ENCODE peak calls at places on chromosomes 2 and 18, in eight cellular contexts. P is aorta, A is GM23338, R is cardiac muscle cell, O is adrenal gland, N is suprapubic skin, J is heart right ventricle, E is mammary epithelial cell. X is an unnamed sample. For H3K4me1 and H3K27me3, the result is how much of the 10 kb centered on the place peaks cover.

GRCh38 chr18:8423051-8423558 is 186.1 kb upstream of the RAB12 start:
- DNase-seq in P (no peak), R (no peak), E (peak), N (no peak), J (no peak), O (peak), A (no peak), X (no peak)

GRCh38 chr2:239751719-239752355 is 273.3 kb downstream of the NDUFA10 start:
- DNase-seq in E (no peak), O (peak), J (peak), P (peak), A (no peak), N (no peak), R (no peak), X (peak)

GRCh38 chr2:164675698-164676097 is 54.4 kb upstream of the GRB14 start:
- DNase-seq in P (no peak), E (no peak), N (no peak), A (no peak), R (peak), J (peak), O (no peak), X (no peak)

GRCh38 chr2:25912851-25913695 is 34.8 kb upstream of the ASXL2 start:
- DNase-seq in E (peak), J (no peak), N (no peak), O (no peak), P (no peak), R (peak), A (peak), X (no peak)

GRCh38 chr2:31388736-31389135 is 25.8 kb downstream of the XDH start:
- DNase-seq in E (no peak), A (no peak), O (no peak), P (no peak), J (no peak), N (no peak), R (no peak), X (no peak)

GRCh38 chr2:191218292-191218898 is 26.8 kb upstream of the MYO1B start:
- DNase-seq in E (peak), P (no peak), J (peak), O (no peak), N (no peak), A (peak), R (peak), X (no peak)

GRCh38 chr2:8580316-8581047 is 101.4 kb upstream of the ID2 start:
- DNase-seq in R (no peak), A (no peak), O (no peak), N (peak), J (no peak), E (no peak), P (no peak), X (no peak)

GRCh38 chr2:200469708-200470600 is 39.9 kb downstream of the KCTD18 start:
- DNase-seq in E (no peak), O (no peak), A (no peak), P (no peak), J (peak), R (no peak), N (no peak), X (peak)

GRCh38 chr2:29844713-29845320 is 76.6 kb downstream of the ALK start:
- DNase-seq in J (no peak), P (no peak), N (no peak), O (no peak), E (no peak), R (no peak), A (no peak), X (no peak)

GRCh38 chr2:68643011-68643873 is at the start of gene PROKR1:
- DNase-seq in R (peak), N (no peak), J (no peak), O (peak), P (peak), E (peak), A (peak), X (peak)

GRCh38 chr2:30410217-30410616 is 36.8 kb upstream of the LCLAT1 start:
- DNase-seq in E (peak), A (no peak), J (no peak), R (no peak), O (no peak), P (no peak), N (no peak), X (no peak)

GRCh38 chr2:212811036-212811805 is 272.6 kb upstream of the ERBB4 start:
- DNase-seq in E (peak), A (no peak), J (no peak), R (no peak), O (no peak), N (no peak), P (no peak), X (no peak)

GRCh38 chr18:63147973-63148372 is 171.6 kb downstream of the BCL2 start:
- DNase-seq in E (no peak), P (no peak), N (no peak), R (no peak), A (no peak), J (no peak), O (no peak), X (no peak)

GRCh38 chr2:241111443-241111810 is 9.3 kb upstream of the MTERF4 start:
- DNase-seq in O (no peak), N (peak), P (no peak), E (no peak), R (no peak), A (no peak), J (no peak), X (no peak)

GRCh38 chr18:64032312-64032711 is 62.4 kb downstream of the SERPINB8 start:
- DNase-seq in A (no peak), P (no peak), R (peak), J (no peak), O (no peak), E (no peak), N (no peak), X (no peak)

GRCh38 chr2:223933098-223933800 is 11.9 kb downstream of the WDFY1 start:
- DNase-seq in A (no peak), N (no peak), O (no peak), R (no peak), J (no peak), E (no peak), P (no peak), X (no peak)

GRCh38 chr2:174575124-174575776 is 22.4 kb downstream of the WIPF1 start:
- DNase-seq in P (no peak), A (no peak), O (no peak), E (no peak), N (no peak), J (no peak), R (no peak), X (no peak)

GRCh38 chr2:42835577-42836371 is 43.4 kb upstream of the HAAO start:
- DNase-seq in J (no peak), E (peak), A (no peak), N (peak), R (no peak), P (no peak), O (no peak), X (no peak)

GRCh38 chr2:8002765-8003393 is 679.0 kb upstream of the ID2 start:
- DNase-seq in N (no peak), R (no peak), P (no peak), O (no peak), E (no peak), A (no peak), J (no peak), X (no peak)

GRCh38 chr2:236813806-236814205 is 244.2 kb downstream of the ACKR3 start:
- DNase-seq in J (no peak), A (no peak), O (no peak), N (no peak), R (no peak), P (no peak), E (no peak), X (no peak)

GRCh38 chr2:176531608-176532007 is 262.4 kb downstream of the MTX2 start:
- DNase-seq in R (peak), O (no peak), A (no peak), N (no peak), J (no peak), E (no peak), P (no peak), X (no peak)

GRCh38 chr2:28401411-28401810 is 8.8 kb downstream of the FOSL2 start:
- DNase-seq in N (no peak), P (peak), O (peak), A (no peak), R (no peak), J (no peak), E (no peak), X (no peak)

GRCh38 chr2:216687646-216688045 is 7.7 kb downstream of the IGFBP5 start:
- DNase-seq in J (no peak), P (peak), E (no peak), N (no peak), R (peak), O (no peak), A (peak), X (no peak)

GRCh38 chr18:27605107-27605834 is 420.2 kb upstream of the CHST9 start:
- DNase-seq in P (no peak), O (peak), E (peak), N (no peak), R (peak), A (peak), J (peak), X (no peak)

GRCh38 chr2:96832751-96833507 is 10.9 kb downstream of the ANKRD23 start:
- DNase-seq in J (peak), N (no peak), E (no peak), P (peak), A (peak), R (peak), O (peak), X (peak)

GRCh38 chr2:219285348-219285685 is 6.2 kb downstream of the DNAJB2 start:
- DNase-seq in E (no peak), O (no peak), A (no peak), P (no peak), R (no peak), N (no peak), J (no peak), X (no peak)

GRCh38 chr18:79490593-79491551 is 95.1 kb downstream of the NFATC1 start:
- DNase-seq in P (peak), E (no peak), N (peak), R (no peak), J (no peak), A (no peak), O (peak), X (peak)

GRCh38 chr18:80228051-80228848 is 19.1 kb downstream of the PARD6G start:
- DNase-seq in O (no peak), A (no peak), E (no peak), J (no peak), N (no peak), R (no peak), P (no peak), X (no peak)

GRCh38 chr2:259789-260331 is 4.0 kb downstream of the SH3YL1 start:
- DNase-seq in P (no peak), J (no peak), R (no peak), O (no peak), A (no peak), N (no peak), E (no peak), X (no peak)

GRCh38 chr2:16031055-16031847 is 90.9 kb downstream of the MYCN start:
- DNase-seq in E (no peak), R (peak), O (no peak), P (no peak), N (no peak), A (no peak), J (no peak), X (no peak)

GRCh38 chr2:69306612-69306896 is 80.5 kb downstream of the GFPT1 start:
- DNase-seq in O (no peak), J (no peak), E (no peak), N (no peak), R (no peak), P (peak), A (no peak), X (no peak)

GRCh38 chr2:85130407-85130806 is 2.8 kb upstream of the TCF7L1 start:
- DNase-seq in J (no peak), P (no peak), R (no peak), E (no peak), O (no peak), A (no peak), N (no peak), X (no peak)

GRCh38 chr2:85131116-85131515 is 2.1 kb upstream of the TCF7L1 start:
- DNase-seq in P (no peak), R (peak), J (peak), O (no peak), E (no peak), N (no peak), A (peak), X (no peak)

GRCh38 chr2:85132834-85133637 is at the start of gene TCF7L1:
- DNase-seq in P (peak), O (peak), A (peak), E (peak), R (peak), J (peak), N (peak), X (peak)

GRCh38 chr2:85133751-85134254 is 611 bp downstream of the TCF7L1 start:
- DNase-seq in E (peak), J (peak), R (peak), N (peak), O (peak), A (peak), P (peak), X (peak)

GRCh38 chr2:85132392-85132791 is 800 bp upstream of the TCF7L1 start:
- DNase-seq in N (no peak), P (peak), E (no peak), R (no peak), A (peak), O (no peak), J (peak), X (peak)
- H3K4me3 ChIP-seq in N (peak), P (peak), E (peak), R (peak), A (peak), O (no peak), J (peak), X (peak)

GRCh38 chr18:11504962-11505361 is 104.4 kb upstream of the SLC35G4 start:
- DNase-seq in N (no peak), P (no peak), O (no peak), J (no peak), E (no peak), R (peak), A (no peak), X (no peak)

GRCh38 chr18:11505993-11506392 is 103.4 kb upstream of the SLC35G4 start:
- DNase-seq in O (no peak), A (no peak), J (no peak), E (no peak), N (no peak), P (no peak), R (no peak), X (no peak)

GRCh38 chr18:11502368-11502767 is 107.0 kb upstream of the SLC35G4 start:
- DNase-seq in A (no peak), E (no peak), P (no peak), R (no peak), O (no peak), N (no peak), J (no peak), X (no peak)

GRCh38 chr18:11511434-11512095 is 97.8 kb upstream of the SLC35G4 start:
- DNase-seq in A (no peak), P (no peak), O (no peak), J (no peak), R (no peak), N (no peak), E (no peak), X (no peak)

DNA sequence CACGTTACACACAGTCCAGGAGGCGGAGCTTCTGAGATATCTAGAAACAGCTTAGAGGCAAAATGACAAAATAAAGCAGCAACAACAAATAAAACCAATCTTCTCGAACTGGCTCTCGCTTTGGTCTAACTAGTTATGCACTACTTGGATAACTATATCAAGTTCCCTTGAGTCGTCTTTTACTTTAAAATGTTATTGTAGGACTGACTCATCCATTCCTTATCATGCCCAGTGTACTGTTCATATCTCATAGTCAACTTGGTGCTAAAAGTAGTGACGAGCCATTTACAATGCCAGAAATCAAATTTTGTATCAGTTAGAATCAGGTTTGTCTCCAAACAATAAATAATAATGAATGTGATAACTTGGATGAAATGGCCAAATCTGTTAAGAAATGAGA is 102.5 kb upstream of the SLC35G4 start:
- DNase-seq in O (no peak), P (no peak), N (no peak), R (no peak), A (no peak), E (no peak), J (no peak), X (no peak)
- H3K4me1 ChIP-seq in O (under half), P (under half), N (under half), R (under half), A (under half), E (under half), J (under half), X (under half)

GRCh38 chr2:134736167-134736885 is 17.5 kb upstream of the TMEM163 start:
- DNase-seq in J (no peak), O (no peak), R (no peak), P (no peak), E (peak), N (no peak), A (peak), X (no peak)
- H3K27me3 ChIP-seq in J (under half), O (under half), R (under half), P (under half), E (under half), N (under half), A (under half), X (under half)

GRCh38 chr18:23377669-23378469 is 75.2 kb upstream of the RIOK3 start:
- DNase-seq in P (no peak), O (no peak), E (peak), R (no peak), J (no peak), N (no peak), A (no peak), X (no peak)
- H3K4me3 ChIP-seq in P (no peak), O (no peak), E (no peak), R (no peak), J (no peak), N (no peak), A (no peak), X (no peak)